ENCODE peak calls at places on chromosome 1, in eight cellular contexts. U is CD8-positive, alpha-beta T cell; N is upper lobe of right lung; C is aorta; F is epithelial cell of esophagus; O is GM12865; T is CD8-positive, alpha-beta memory T cell; A is GM12878. Q is an unnamed sample.

GRCh38 chr1:54815086-54815876 is 14.2 kb upstream of the TTC22 start:
- DNase-seq in U (no peak), C (no peak), A (no peak), O (no peak), N (no peak), F (peak; percentile 55), T (no peak), Q (no peak)

GRCh38 chr1:86156571-86157455 is at the start of gene COL24A1:
- DNase-seq in U (no peak), T (no peak), N (peak; percentile 68), A (no peak), C (peak; percentile 80), F (peak; percentile 53), O (peak; percentile 26), Q (no peak)

GRCh38 chr1:213931804-213932203 is 56.0 kb upstream of the PROX1 start:
- DNase-seq in U (no peak), N (no peak), F (no peak), C (no peak), A (no peak), O (no peak), T (no peak), Q (no peak)

GRCh38 chr1:211698161-211699026 is 23.0 kb upstream of the NEK2 start:
- DNase-seq in C (peak; percentile 90), N (peak; percentile 90), A (peak; percentile 55), T (peak; percentile 84), F (peak; percentile 77), O (peak; percentile 89), U (peak; percentile 76), Q (peak; percentile 44)

GRCh38 chr1:152349611-152350010 is 10.2 kb downstream of the FLG2 start:
- DNase-seq in F (no peak), N (no peak), A (no peak), T (no peak), U (no peak), C (no peak), O (no peak), Q (no peak)

GRCh38 chr1:200670215-200671118 is 760 bp upstream of the DDX59 start:
- DNase-seq in N (no peak), O (peak; percentile 82), U (no peak), F (peak; percentile 82), A (no peak), C (no peak), T (no peak), Q (peak; percentile 62)

GRCh38 chr1:37998913-37999433 is 6.3 kb downstream of the FHL3 start:
- DNase-seq in N (no peak), F (no peak), C (peak; percentile 70), U (no peak), A (no peak), O (no peak), T (no peak), Q (no peak)

GRCh38 chr1:244851546-244852231 is 12.7 kb downstream of the HNRNPU start:
- DNase-seq in F (no peak), A (no peak), U (no peak), N (no peak), O (no peak), T (no peak), C (no peak), Q (no peak)

GRCh38 chr1:32801096-32801713 is 16.0 kb downstream of the YARS1 start:
- DNase-seq in U (no peak), C (no peak), N (no peak), A (no peak), O (no peak), F (peak; percentile 70), T (peak; percentile 70), Q (no peak)

GRCh38 chr1:99455760-99456159 is 190.2 kb upstream of the PALMD start:
- DNase-seq in U (no peak), T (no peak), C (no peak), O (no peak), N (no peak), F (no peak), A (no peak), Q (no peak)

GRCh38 chr1:200373811-200374231 is 36.0 kb downstream of the ZNF281 start:
- DNase-seq in F (peak; percentile 35), C (no peak), N (no peak), U (no peak), O (peak; percentile 55), T (no peak), A (no peak), Q (no peak)

GRCh38 chr1:8463144-8463927 is 145.4 kb downstream of the SLC45A1 start:
- DNase-seq in O (no peak), A (no peak), U (no peak), C (no peak), F (peak; percentile 21), T (no peak), N (no peak), Q (peak; percentile 37)

GRCh38 chr1:173505401-173505800 is 28.3 kb downstream of the PRDX6 start:
- DNase-seq in U (no peak), O (no peak), F (peak; percentile 32), A (no peak), N (no peak), T (no peak), C (no peak), Q (no peak)

GRCh38 chr1:44377925-44378784 is 23.1 kb upstream of the ERI3 start:
- DNase-seq in O (peak; percentile 65), T (peak; percentile 57), N (no peak), U (peak; percentile 29), A (no peak), C (no peak), F (peak; percentile 62), Q (peak; percentile 50)

GRCh38 chr1:241323510-241323909 is 33.5 kb downstream of the RGS7 start:
- DNase-seq in O (peak; percentile 33), F (peak; percentile 61), A (no peak), C (no peak), N (no peak), U (no peak), T (no peak), Q (peak; percentile 62)

GRCh38 chr1:65812065-65812464 is 19.4 kb downstream of the PDE4B start:
- DNase-seq in O (peak; percentile 95), T (no peak), N (no peak), U (no peak), A (peak; percentile 96), C (no peak), F (peak; percentile 57), Q (no peak)

GRCh38 chr1:43329995-43330751 is 7.4 kb upstream of the MPL start:
- DNase-seq in T (no peak), U (no peak), F (peak; percentile 62), O (peak; percentile 34), N (peak; percentile 70), C (peak; percentile 85), A (no peak), Q (peak; percentile 14)

GRCh38 chr1:53822931-53823330 is 15.2 kb downstream of the NDC1 start:
- DNase-seq in U (no peak), T (no peak), N (no peak), C (no peak), O (no peak), F (peak; percentile 18), A (no peak), Q (no peak)

GRCh38 chr1:19925342-19926070 is 2.1 kb upstream of the PLA2G2E start:
- DNase-seq in U (no peak), N (no peak), A (no peak), C (no peak), F (peak; percentile 71), O (no peak), T (no peak), Q (no peak)

GRCh38 chr1:61424382-61424781 is 300.6 kb downstream of the TM2D1 start:
- DNase-seq in U (no peak), T (no peak), C (no peak), O (no peak), F (peak; percentile 86), N (no peak), A (no peak), Q (no peak)

GRCh38 chr1:94633051-94633450 is 91.5 kb upstream of the F3 start:
- DNase-seq in O (no peak), T (no peak), A (no peak), C (no peak), F (no peak), U (no peak), N (no peak), Q (no peak)

GRCh38 chr1:228809621-228810313 is 74.5 kb downstream of the RHOU start:
- DNase-seq in F (peak; percentile 4), N (no peak), C (no peak), A (no peak), U (no peak), T (no peak), O (no peak), Q (no peak)

GRCh38 chr1:197948926-197949899 is 32.0 kb downstream of the LHX9 start:
- DNase-seq in C (no peak), N (no peak), U (no peak), A (no peak), T (no peak), F (no peak), O (no peak), Q (no peak)

GRCh38 chr1:77888071-77888428 is 374 bp upstream of the NEXN start:
- DNase-seq in U (no peak), C (no peak), T (no peak), O (no peak), F (no peak), A (no peak), N (no peak), Q (no peak)

GRCh38 chr1:241658081-241658793 is 6.2 kb downstream of the WDR64 start:
- DNase-seq in N (no peak), A (no peak), U (no peak), T (no peak), O (no peak), C (no peak), F (peak; percentile 42), Q (no peak)

GRCh38 chr1:204830671-204831585 is 39.7 kb upstream of the NFASC start:
- DNase-seq in T (no peak), U (no peak), O (no peak), C (no peak), N (no peak), F (no peak), A (no peak), Q (no peak)
- H3K4me3 ChIP-seq in T (no peak overlapping the region), U (no peak overlapping the region), O (no peak overlapping the region), C (no peak overlapping the region), N (no peak overlapping the region), F (no peak overlapping the region), A (no peak overlapping the region), Q (no peak overlapping the region)

GRCh38 chr1:40884055-40884795 is 22.1 kb upstream of the CITED4 start:
- DNase-seq in A (no peak), C (no peak), O (no peak), F (no peak), T (no peak), N (no peak), U (no peak), Q (no peak)
- H3K4me3 ChIP-seq in A (no peak overlapping the region), C (no peak overlapping the region), O (no peak overlapping the region), F (no peak overlapping the region), T (no peak overlapping the region), N (no peak overlapping the region), U (no peak overlapping the region), Q (no peak overlapping the region)

GRCh38 chr1:156497078-156497742 is 3.4 kb downstream of the MEF2D start:
- DNase-seq in U (no peak), C (peak; percentile 83), A (no peak), F (no peak), N (peak; percentile 26), O (no peak), T (no peak), Q (no peak)
- H3K4me3 ChIP-seq in U (no peak overlapping the region), C (no peak overlapping the region), A (peak overlapping the region; percentile 92), F (no peak overlapping the region), N (peak overlapping the region; percentile 94), O (peak overlapping the region; percentile 80), T (peak overlapping the region; percentile 31), Q (no peak overlapping the region)

DNA sequence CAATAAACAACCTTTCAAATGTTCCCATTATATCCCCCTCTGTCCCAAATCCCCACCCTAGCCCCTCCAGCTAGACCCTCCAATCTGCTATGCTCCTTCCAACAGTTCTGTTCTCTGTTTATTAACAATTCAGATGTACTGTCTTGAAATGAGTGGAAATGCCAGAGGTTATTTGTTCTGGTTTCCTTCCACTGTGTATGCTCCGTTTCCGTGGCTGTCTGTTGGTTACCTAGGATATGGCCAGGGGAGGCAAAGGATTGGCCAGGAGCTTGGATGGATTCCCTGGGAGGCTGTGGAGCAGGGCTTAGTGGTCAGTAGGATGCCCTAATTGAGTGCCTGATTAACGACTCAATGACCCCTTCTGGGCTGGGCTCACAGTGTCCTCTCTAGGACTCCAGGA is 115.2 kb downstream of the TGFB2 start:
- DNase-seq in U (no peak), O (no peak), F (no peak), C (no peak), A (no peak), T (no peak), N (no peak), Q (no peak)
- H3K4me3 ChIP-seq in U (no peak overlapping the region), O (no peak overlapping the region), F (no peak overlapping the region), C (no peak overlapping the region), A (no peak overlapping the region), T (no peak overlapping the region), N (no peak overlapping the region), Q (no peak overlapping the region)